ENCODE peak calls at places on chromosomes 2 and 18, in four cellular contexts. N, Y, E and S are unnamed samples.
A peak's percentile ranks its signal among the peaks of the same experiment; 100 is the strongest.

GRCh38 chr2:114684404-114684803 is 242.0 kb downstream of the DPP10 start:
- DNase-seq in N (no peak), Y (no peak), E (no peak), S (no peak)

GRCh38 chr2:201203916-201204654 is 21.1 kb downstream of the CASP10 start:
- DNase-seq in N (no peak), Y (no peak), E (no peak), S (no peak)

GRCh38 chr18:3619746-3620145 is 169.8 kb downstream of the TGIF1 start:
- DNase-seq in N (no peak), Y (no peak), E (no peak), S (no peak)

GRCh38 chr2:39437522-39438296 is 624 bp upstream of the MAP4K3 start:
- DNase-seq in N (peak; percentile 22), Y (peak; percentile 64), E (peak; percentile 59), S (peak; percentile 53)

GRCh38 chr2:64793701-64794100 is 140.0 kb upstream of the SERTAD2 start:
- DNase-seq in N (no peak), Y (no peak), E (no peak), S (no peak)

GRCh38 chr2:186349508-186349907 is 136.6 kb upstream of the ZC3H15 start:
- DNase-seq in N (no peak), Y (no peak), E (no peak), S (no peak)

GRCh38 chr2:191061381-191061982 is 47.5 kb upstream of the STAT1 start:
- DNase-seq in N (no peak), Y (no peak), E (no peak), S (no peak)

GRCh38 chr2:238644095-238645081 is 203.5 kb upstream of the TWIST2 start:
- DNase-seq in N (no peak), Y (no peak), E (no peak), S (no peak)

GRCh38 chr2:81692566-81692965 is 1388.0 kb upstream of the LRRTM1 start:
- DNase-seq in N (no peak), Y (no peak), E (no peak), S (no peak)
- TF ChIP-seq POLR2A in N (no peak), Y (no peak), E (no peak), S (no peak)

GRCh38 chr18:66687635-66688034 is 83.7 kb upstream of the CDH19 start:
- DNase-seq in N (no peak), Y (no peak), E (no peak), S (no peak)

DNA sequence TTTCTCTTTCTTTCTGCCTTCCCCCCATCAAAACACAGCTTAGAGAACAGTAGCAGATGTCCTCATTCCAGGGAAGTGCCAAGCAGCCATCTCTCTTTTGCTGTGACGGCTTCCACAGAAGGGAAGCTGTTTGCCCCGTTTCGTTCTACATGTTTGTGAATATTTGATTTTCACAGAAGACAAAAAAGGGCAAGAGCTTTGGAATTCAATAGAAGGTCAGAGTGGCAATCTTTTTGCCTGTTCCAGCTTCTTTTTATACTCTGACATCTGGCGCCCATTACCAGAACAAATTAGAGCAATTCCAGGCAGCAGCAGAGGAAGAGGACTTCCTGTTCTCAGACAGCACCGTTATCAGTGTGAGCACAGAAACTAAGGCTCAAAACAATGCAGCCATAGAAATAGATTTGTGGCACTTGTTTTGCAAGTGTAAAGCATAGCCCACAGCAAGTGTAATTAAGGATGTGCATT is 79.0 kb upstream of the CDH19 start:
- DNase-seq in N (no peak), Y (no peak), E (no peak), S (no peak)
- H3K4me3 ChIP-seq in N (no peak overlapping the region), Y (no peak overlapping the region), E (no peak overlapping the region), S (no peak overlapping the region)

GRCh38 chr2:61065706-61066688 is at the start of gene SANBR:
- DNase-seq in N (peak; percentile 90), Y (peak; percentile 90), E (peak; percentile 95), S (peak; percentile 86)
- TF ChIP-seq POLR2A in N (peak; percentile 76), Y (no peak), E (peak; percentile 40), S (no peak)

GRCh38 chr2:124639524-124639923 is 614.4 kb downstream of the CNTNAP5 start:
- DNase-seq in N (no peak), Y (no peak), E (no peak), S (no peak)

DNA sequence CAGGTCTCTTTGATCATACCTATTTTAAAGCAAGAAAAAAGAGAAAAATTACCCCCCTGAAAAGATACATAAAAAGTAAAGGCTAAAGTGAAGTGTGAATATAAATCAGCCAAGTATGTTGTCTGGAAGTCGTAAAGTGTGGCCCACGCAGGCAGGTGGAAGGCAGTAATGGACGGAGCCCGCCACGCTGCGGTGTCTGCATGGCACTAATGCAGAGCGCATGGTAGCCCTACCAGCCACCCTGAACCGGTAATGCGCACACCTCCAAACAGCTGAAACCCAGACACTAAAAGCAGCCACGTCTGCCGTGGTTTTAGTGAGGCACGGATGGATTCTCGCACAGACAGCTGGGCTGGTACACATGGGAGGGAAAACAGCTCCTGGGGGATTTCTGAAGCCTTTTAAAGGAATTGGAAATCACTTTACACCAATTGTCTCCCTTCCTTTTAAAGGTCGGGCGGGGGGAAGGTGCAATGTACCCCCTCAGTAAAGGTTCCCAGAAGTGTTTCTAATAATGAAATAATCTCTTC is 615.2 kb downstream of the CNTNAP5 start:
- DNase-seq in N (no peak), Y (no peak), E (no peak), S (no peak)
- H3K4me3 ChIP-seq in N (no peak overlapping the region), Y (no peak overlapping the region), E (no peak overlapping the region), S (no peak overlapping the region)

GRCh38 chr2:189486237-189486770 is 45.0 kb downstream of the WDR75 start:
- DNase-seq in N (no peak), Y (no peak), E (no peak), S (no peak)
- TF ChIP-seq POLR2A in N (no peak), Y (no peak), E (no peak), S (no peak)

DNA sequence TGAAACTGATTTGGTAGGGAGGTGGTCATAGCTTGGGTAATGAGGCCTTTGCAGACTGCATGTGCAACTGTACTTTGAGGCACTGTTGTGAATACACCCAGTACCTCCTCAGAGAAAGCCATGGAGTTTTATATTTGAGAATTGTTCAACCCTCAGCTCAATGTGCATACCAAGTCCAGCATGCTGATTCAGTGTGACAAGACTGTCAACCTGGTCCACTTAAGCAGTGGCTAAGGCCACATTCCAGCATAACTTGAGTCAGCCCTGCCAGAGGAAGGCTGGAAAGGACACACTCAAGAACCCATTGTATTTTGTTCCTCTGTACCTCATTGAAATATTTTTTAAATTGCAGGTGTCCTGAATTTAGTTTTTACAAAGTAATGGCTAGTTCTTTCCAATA is 121.8 kb upstream of the HNMT start:
- DNase-seq in N (no peak), Y (no peak), E (no peak), S (peak; percentile 13)
- H3K4me3 ChIP-seq in N (no peak overlapping the region), Y (no peak overlapping the region), E (no peak overlapping the region), S (no peak overlapping the region)

DNA sequence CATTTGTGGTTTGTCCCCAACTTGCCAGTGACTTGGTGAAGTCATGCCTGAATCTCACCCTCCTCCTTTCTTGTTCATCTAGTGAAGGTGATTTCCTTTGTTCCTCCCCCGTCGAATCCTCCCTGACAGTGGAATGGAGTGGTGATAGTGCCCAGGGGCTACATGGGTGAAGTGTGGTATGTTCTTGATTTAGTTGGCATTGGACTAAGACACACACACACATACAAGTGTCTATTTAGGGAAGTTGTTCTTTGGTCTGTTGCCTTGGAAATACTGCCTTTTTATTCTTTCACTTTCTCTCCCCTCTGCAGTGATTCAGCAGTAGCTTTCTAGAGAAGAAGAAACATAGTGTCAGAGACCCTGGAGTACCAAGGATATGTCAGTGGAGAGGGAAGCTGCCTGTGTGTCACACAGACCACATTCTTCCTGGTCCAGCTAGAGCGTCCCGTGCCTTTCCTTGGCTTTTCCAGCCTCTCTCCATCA is 10.9 kb downstream of the INPP4A start:
- DNase-seq in N (no peak), Y (no peak), E (no peak), S (no peak)
- TF ChIP-seq POLR2A in N (no peak), Y (no peak), E (no peak), S (no peak)